ENCODE peak calls at places on chromosomes 1 and 21, in eight cellular contexts. V, Q, L, I, S, E, N and H are unnamed samples. For H3K9me3, the result is how much of the 10 kb centered on the place peaks cover.

GRCh38 chr1:62682531-62682930 is 5.7 kb downstream of the DOCK7 start:
- DNase-seq in Q (no peak), S (no peak), L (no peak), V (no peak), E (no peak), I (no peak), N (no peak), H (no peak)

GRCh38 chr21:39175154-39175553 is 8.1 kb downstream of the PSMG1 start:
- DNase-seq in I (peak), V (peak), S (no peak), Q (no peak), E (no peak), N (no peak), L (no peak), H (no peak)

GRCh38 chr1:47758341-47759237 is 238.6 kb downstream of the TRABD2B start:
- DNase-seq in Q (no peak), L (peak), E (no peak), S (no peak), V (peak), N (no peak), I (peak), H (no peak)

GRCh38 chr1:63721531-63722189 is 52.2 kb upstream of the ROR1 start:
- DNase-seq in I (no peak), N (no peak), L (no peak), V (no peak), Q (no peak), S (no peak), E (no peak), H (no peak)

GRCh38 chr1:53733975-53734649 is 4.9 kb downstream of the GLIS1 start:
- DNase-seq in N (no peak), E (no peak), S (no peak), L (no peak), I (no peak), V (peak), Q (no peak), H (no peak)

GRCh38 chr1:214019499-214019898 is 31.7 kb downstream of the PROX1 start:
- DNase-seq in N (no peak), Q (no peak), V (no peak), E (no peak), S (no peak), I (no peak), L (no peak), H (no peak)

GRCh38 chr1:248372394-248372793 is 3.2 kb upstream of the OR2T6 start:
- DNase-seq in Q (no peak), L (no peak), S (no peak), N (no peak), V (no peak), I (no peak), E (no peak), H (no peak)

GRCh38 chr1:160748877-160749269 is 9.8 kb downstream of the SLAMF7 start:
- DNase-seq in S (no peak), L (no peak), Q (no peak), E (no peak), I (no peak), V (no peak), N (no peak), H (no peak)

GRCh38 chr1:185996211-185996610 is 262.0 kb downstream of the HMCN1 start:
- DNase-seq in S (no peak), V (peak), L (peak), E (no peak), N (no peak), Q (no peak), I (no peak), H (no peak)

GRCh38 chr1:214514032-214514818 is 37.2 kb downstream of the PTPN14 start:
- DNase-seq in Q (no peak), N (no peak), V (peak), I (no peak), L (no peak), E (no peak), S (no peak), H (no peak)

GRCh38 chr1:22508329-22508728 is 55.0 kb upstream of the EPHA8 start:
- DNase-seq in I (no peak), Q (no peak), S (no peak), N (no peak), L (no peak), V (no peak), E (no peak), H (no peak)

GRCh38 chr1:191453487-191453886 is 704.8 kb upstream of the RGS18 start:
- DNase-seq in Q (no peak), I (no peak), N (no peak), S (no peak), V (no peak), L (no peak), E (no peak), H (no peak)

GRCh38 chr21:46424621-46425020 is 34.1 kb upstream of the DIP2A start:
- DNase-seq in S (no peak), I (no peak), L (no peak), N (peak), E (peak), Q (no peak), V (no peak), H (no peak)

GRCh38 chr1:2946999-2947650 is 74.1 kb upstream of the ACTRT2 start:
- DNase-seq in V (no peak), I (no peak), S (no peak), L (no peak), N (peak), Q (no peak), E (no peak), H (no peak)

GRCh38 chr1:2946291-2946690 is 75.0 kb upstream of the ACTRT2 start:
- DNase-seq in S (no peak), E (no peak), V (no peak), Q (no peak), I (no peak), N (no peak), L (no peak), H (no peak)

GRCh38 chr1:2943686-2944260 is 77.5 kb upstream of the ACTRT2 start:
- DNase-seq in V (no peak), S (no peak), E (no peak), N (peak), Q (no peak), I (no peak), L (no peak), H (no peak)

GRCh38 chr1:2944705-2945104 is 76.6 kb upstream of the ACTRT2 start:
- DNase-seq in I (no peak), S (no peak), V (no peak), Q (no peak), N (no peak), L (no peak), E (no peak), H (no peak)

GRCh38 chr1:2945821-2946231 is 75.4 kb upstream of the ACTRT2 start:
- DNase-seq in E (no peak), Q (no peak), N (peak), V (no peak), S (no peak), L (no peak), I (no peak), H (no peak)
- H3K9me3 ChIP-seq in E (under half), Q (under half), N (under half), V (under half), S (under half), L (under half), I (under half), H (under half)

DNA sequence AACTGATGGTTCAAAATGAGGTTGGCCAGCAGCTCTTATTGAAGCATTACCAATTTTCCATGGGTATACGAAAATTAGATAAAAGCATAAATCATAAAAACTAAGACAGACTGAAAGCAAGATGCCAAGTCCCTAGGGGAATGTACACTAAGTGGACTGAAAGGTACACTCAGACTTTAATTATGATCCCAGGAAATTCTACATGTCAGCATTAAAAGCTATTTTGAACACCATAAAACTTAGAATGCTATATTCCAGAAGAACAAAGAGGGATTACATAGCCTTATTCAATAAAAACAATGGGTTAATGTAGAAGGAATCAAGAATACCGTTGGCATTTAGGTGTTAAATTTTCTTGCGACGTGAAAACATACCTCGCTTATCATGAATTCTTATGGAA is 558.5 kb downstream of the LRRIQ3 start:
- DNase-seq in Q (no peak), L (no peak), I (no peak), S (no peak), E (no peak), N (no peak), V (no peak), H (no peak)
- H3K9me3 ChIP-seq in Q (under half), L (under half), I (under half), S (under half), E (under half), N (under half), V (under half), H (under half)

GRCh38 chr1:30562559-30562958 is 160.8 kb downstream of the MATN1 start:
- DNase-seq in E (no peak), L (no peak), I (no peak), Q (no peak), N (no peak), S (no peak), V (no peak), H (no peak)
- H3K9me3 ChIP-seq in E (under half), L (under half), I (under half), Q (half or more), N (under half), S (under half), V (under half), H (under half)

GRCh38 chr1:184289825-184290550 is 96.8 kb upstream of the C1orf21 start:
- DNase-seq in N (no peak), I (no peak), L (no peak), S (no peak), Q (no peak), E (no peak), V (no peak), H (no peak)
- H3K9me3 ChIP-seq in N (under half), I (under half), L (under half), S (under half), Q (under half), E (under half), V (under half), H (under half)

GRCh38 chr21:27565418-27565817 is 598.5 kb upstream of the ADAMTS5 start:
- DNase-seq in I (no peak), V (no peak), Q (no peak), L (no peak), E (no peak), S (no peak), N (no peak), H (no peak)

GRCh38 chr21:27566521-27566920 is 599.6 kb upstream of the ADAMTS5 start:
- DNase-seq in V (no peak), S (no peak), Q (no peak), N (no peak), E (no peak), I (no peak), L (no peak), H (no peak)

GRCh38 chr21:27562303-27562702 is 595.4 kb upstream of the ADAMTS5 start:
- DNase-seq in E (no peak), S (no peak), Q (no peak), V (no peak), L (no peak), N (no peak), I (no peak), H (no peak)

GRCh38 chr21:27561116-27561515 is 594.2 kb upstream of the ADAMTS5 start:
- DNase-seq in N (peak), S (peak), Q (no peak), I (no peak), V (no peak), E (no peak), L (no peak), H (no peak)

GRCh38 chr21:27564684-27565280 is 597.9 kb upstream of the ADAMTS5 start:
- DNase-seq in Q (peak), E (no peak), S (peak), L (no peak), I (peak), V (peak), N (no peak), H (no peak)
- H3K9me3 ChIP-seq in Q (under half), E (under half), S (under half), L (under half), I (under half), V (under half), N (under half), H (under half)

GRCh38 chr21:44616591-44616926 is 4.7 kb downstream of the KRTAP10-8 start:
- DNase-seq in L (no peak), N (no peak), S (no peak), I (no peak), Q (no peak), E (no peak), V (no peak), H (no peak)
- H3K9me3 ChIP-seq in L (under half), N (under half), S (under half), I (under half), Q (under half), E (under half), V (under half), H (under half)

GRCh38 chr1:34850382-34850781 is 9.2 kb downstream of the SMIM12 start:
- DNase-seq in L (no peak), I (no peak), Q (no peak), E (no peak), V (no peak), S (no peak), N (no peak), H (no peak)
- H3K9me3 ChIP-seq in L (under half), I (under half), Q (under half), E (under half), V (under half), S (under half), N (under half), H (under half)